ENCODE peak calls at places on chromosomes 4 and X, in nine cellular contexts. A is upper lobe of right lung, R is testis, G is SK-MEL-5, Y is NB4, Q is NCI-H1930, L is left ventricle myocardium superior, F is ELR, B is DMS 273 treated with DMSO at 0.1 percent for 48 hours. N is an unnamed sample.

GRCh38 chr4:141768954-141769353 is 132.6 kb downstream of the IL15 start:
- DNase-seq in A (no peak), R (no peak), G (no peak), Y (no peak), Q (no peak), L (no peak), F (peak), B (no peak), N (no peak)

GRCh38 chr4:119290598-119290997 is 31.3 kb downstream of the FABP2 start:
- DNase-seq in A (no peak), R (no peak), G (no peak), Y (no peak), Q (no peak), L (no peak), F (no peak), B (no peak), N (no peak)

GRCh38 chr4:102678695-102679335 is 82.0 kb downstream of the MANBA start:
- DNase-seq in A (no peak), R (no peak), G (no peak), Y (no peak), Q (no peak), L (no peak), F (no peak), B (no peak), N (no peak)

GRCh38 chr4:90730752-90731151 is 603.6 kb downstream of the CCSER1 start:
- DNase-seq in A (no peak), R (no peak), G (no peak), Y (no peak), Q (no peak), L (no peak), F (no peak), B (no peak), N (no peak)

GRCh38 chr4:675980-676870 is 1.9 kb downstream of the MYL5 start:
- DNase-seq in A (no peak), R (no peak), G (no peak), Y (peak), Q (no peak), L (no peak), F (no peak), B (no peak), N (no peak)

GRCh38 chr4:137083571-137083970 is 448.7 kb downstream of the PCDH18 start:
- DNase-seq in A (no peak), R (no peak), G (peak), Y (no peak), Q (no peak), L (no peak), F (no peak), B (no peak), N (no peak)

GRCh38 chrX:1167466-1167865 is 45.0 kb downstream of the CRLF2 start:
- DNase-seq in A (no peak), R (no peak), G (no peak), Y (peak), Q (no peak), L (no peak), F (no peak), B (no peak), N (no peak)

GRCh38 chr4:42348692-42349091 is 48.6 kb upstream of the SHISA3 start:
- DNase-seq in A (no peak), R (no peak), G (no peak), Y (no peak), Q (no peak), L (no peak), F (no peak), B (no peak), N (no peak)

GRCh38 chr4:94641702-94642560 is 115.8 kb upstream of the BMPR1B start:
- DNase-seq in A (no peak), R (no peak), G (peak), Y (no peak), Q (no peak), L (no peak), F (peak), B (no peak), N (no peak)

GRCh38 chr4:174040287-174040686 is 243.2 kb downstream of the FBXO8 start:
- DNase-seq in A (no peak), R (no peak), G (no peak), Y (no peak), Q (no peak), L (no peak), F (no peak), B (no peak), N (no peak)

GRCh38 chrX:132227383-132228112 is 8.3 kb upstream of the RAP2C start:
- DNase-seq in A (no peak), R (no peak), G (no peak), Y (peak), Q (no peak), L (no peak), F (no peak), B (no peak), N (no peak)

GRCh38 chr4:169658196-169658595 is 37.8 kb downstream of the CLCN3 start:
- DNase-seq in A (no peak), R (no peak), G (no peak), Y (no peak), Q (no peak), L (no peak), F (no peak), B (no peak), N (no peak)

GRCh38 chrX:106278951-106279350 is 110.8 kb downstream of the PWWP3B start:
- DNase-seq in A (no peak), R (no peak), G (no peak), Y (no peak), Q (no peak), L (no peak), F (no peak), B (no peak), N (no peak)

GRCh38 chr4:169184236-169184635 is 86.5 kb downstream of the SH3RF1 start:
- DNase-seq in A (no peak), R (no peak), G (no peak), Y (no peak), Q (no peak), L (peak), F (no peak), B (no peak), N (no peak)

GRCh38 chr4:73309211-73309610 is 50.6 kb upstream of the ANKRD17 start:
- DNase-seq in A (no peak), R (no peak), G (no peak), Y (no peak), Q (no peak), L (no peak), F (peak), B (no peak), N (no peak)

N was measured in ureter.